ENCODE peak calls at places on chromosomes 5 and 9, in ten cellular contexts. One of them, this sample, is unnamed.

GRCh38 chr5:14321936-14322335 is 178.8 kb downstream of the TRIO start:
- DNase-seq in mucosa of descending colon: no peak
- DNase-seq in CD8-positive, alpha-beta T cell: no peak
- DNase-seq in OCI-LY7: no peak
- DNase-seq in GM12878: no peak
- DNase-seq in HCT116: no peak
- DNase-seq in ascending aorta: no peak
- DNase-seq in endothelial cell of umbilical vein: no peak
- DNase-seq in mammary epithelial cell: no peak
- DNase-seq in testis: no peak
- DNase-seq in this sample: no peak

GRCh38 chr5:40570408-40571129 is 109.1 kb upstream of the PTGER4 start:
- DNase-seq in mucosa of descending colon: no peak
- DNase-seq in CD8-positive, alpha-beta T cell: no peak
- DNase-seq in OCI-LY7: peak; percentile 57
- DNase-seq in GM12878: peak; percentile 26
- DNase-seq in HCT116: no peak
- DNase-seq in ascending aorta: no peak
- DNase-seq in endothelial cell of umbilical vein: peak; percentile 73
- DNase-seq in mammary epithelial cell: peak; percentile 68
- DNase-seq in testis: no peak
- DNase-seq in this sample: peak; percentile 39

GRCh38 chr9:112065781-112066606 is 109.1 kb downstream of the SUSD1 start:
- DNase-seq in mucosa of descending colon: peak; percentile 71
- DNase-seq in CD8-positive, alpha-beta T cell: no peak
- DNase-seq in OCI-LY7: no peak
- DNase-seq in GM12878: no peak
- DNase-seq in HCT116: peak; percentile 91
- DNase-seq in ascending aorta: no peak
- DNase-seq in endothelial cell of umbilical vein: peak; percentile 53
- DNase-seq in mammary epithelial cell: peak; percentile 87
- DNase-seq in testis: no peak
- DNase-seq in this sample: no peak

GRCh38 chr5:140341591-140341990 is 4.8 kb downstream of the HBEGF start:
- DNase-seq in mucosa of descending colon: no peak
- DNase-seq in CD8-positive, alpha-beta T cell: no peak
- DNase-seq in OCI-LY7: no peak
- DNase-seq in GM12878: no peak
- DNase-seq in HCT116: no peak
- DNase-seq in ascending aorta: peak; percentile 58
- DNase-seq in endothelial cell of umbilical vein: no peak
- DNase-seq in mammary epithelial cell: peak; percentile 37
- DNase-seq in testis: no peak
- DNase-seq in this sample: no peak

GRCh38 chr9:129239946-129240490 is 62.0 kb upstream of the IER5L start:
- DNase-seq in mucosa of descending colon: peak; percentile 16
- DNase-seq in CD8-positive, alpha-beta T cell: no peak
- DNase-seq in OCI-LY7: no peak
- DNase-seq in GM12878: no peak
- DNase-seq in HCT116: no peak
- DNase-seq in ascending aorta: peak; percentile 2
- DNase-seq in endothelial cell of umbilical vein: no peak
- DNase-seq in mammary epithelial cell: no peak
- DNase-seq in testis: no peak
- DNase-seq in this sample: no peak

GRCh38 chr5:153147891-153148623 is 342.4 kb upstream of the GRIA1 start:
- DNase-seq in mucosa of descending colon: no peak
- DNase-seq in CD8-positive, alpha-beta T cell: no peak
- DNase-seq in OCI-LY7: peak; percentile 39
- DNase-seq in GM12878: no peak
- DNase-seq in HCT116: no peak
- DNase-seq in ascending aorta: no peak
- DNase-seq in endothelial cell of umbilical vein: no peak
- DNase-seq in mammary epithelial cell: peak; percentile 78
- DNase-seq in testis: peak; percentile 54
- DNase-seq in this sample: no peak

GRCh38 chr5:171965740-171966139 is 40.7 kb downstream of the FBXW11 start:
- DNase-seq in mucosa of descending colon: no peak
- DNase-seq in CD8-positive, alpha-beta T cell: no peak
- DNase-seq in OCI-LY7: peak; percentile 10
- DNase-seq in GM12878: no peak
- DNase-seq in HCT116: no peak
- DNase-seq in ascending aorta: no peak
- DNase-seq in endothelial cell of umbilical vein: peak; percentile 19
- DNase-seq in mammary epithelial cell: no peak
- DNase-seq in testis: no peak
- DNase-seq in this sample: no peak

GRCh38 chr5:157816682-157817268 is 42.2 kb downstream of the CLINT1 start:
- DNase-seq in mucosa of descending colon: no peak
- DNase-seq in CD8-positive, alpha-beta T cell: no peak
- DNase-seq in OCI-LY7: peak; percentile 54
- DNase-seq in GM12878: no peak
- DNase-seq in HCT116: no peak
- DNase-seq in ascending aorta: no peak
- DNase-seq in endothelial cell of umbilical vein: peak; percentile 40
- DNase-seq in mammary epithelial cell: no peak
- DNase-seq in testis: no peak
- DNase-seq in this sample: no peak

GRCh38 chr5:40401281-40401680 is 278.4 kb upstream of the PTGER4 start:
- DNase-seq in mucosa of descending colon: no peak
- DNase-seq in CD8-positive, alpha-beta T cell: no peak
- DNase-seq in OCI-LY7: no peak
- DNase-seq in GM12878: no peak
- DNase-seq in HCT116: no peak
- DNase-seq in ascending aorta: no peak
- DNase-seq in endothelial cell of umbilical vein: no peak
- DNase-seq in mammary epithelial cell: no peak
- DNase-seq in testis: no peak
- DNase-seq in this sample: no peak

GRCh38 chr9:80320916-80321315 is 749.2 kb downstream of the TLE4 start:
- DNase-seq in mucosa of descending colon: no peak
- DNase-seq in CD8-positive, alpha-beta T cell: no peak
- DNase-seq in OCI-LY7: no peak
- DNase-seq in GM12878: no peak
- DNase-seq in HCT116: no peak
- DNase-seq in ascending aorta: no peak
- DNase-seq in endothelial cell of umbilical vein: no peak
- DNase-seq in mammary epithelial cell: peak; percentile 50
- DNase-seq in testis: no peak
- DNase-seq in this sample: no peak

GRCh38 chr9:18296702-18297531 is 177.0 kb upstream of the ADAMTSL1 start:
- DNase-seq in mucosa of descending colon: no peak
- DNase-seq in CD8-positive, alpha-beta T cell: no peak
- DNase-seq in OCI-LY7: no peak
- DNase-seq in GM12878: no peak
- DNase-seq in HCT116: no peak
- DNase-seq in ascending aorta: no peak
- DNase-seq in endothelial cell of umbilical vein: peak; percentile 76
- DNase-seq in mammary epithelial cell: peak; percentile 74
- DNase-seq in testis: no peak
- DNase-seq in this sample: no peak

GRCh38 chr9:93501406-93501805 is 48.0 kb upstream of the FAM120AOS start:
- DNase-seq in mucosa of descending colon: no peak
- DNase-seq in CD8-positive, alpha-beta T cell: no peak
- DNase-seq in OCI-LY7: peak; percentile 10
- DNase-seq in GM12878: no peak
- DNase-seq in HCT116: no peak
- DNase-seq in ascending aorta: no peak
- DNase-seq in endothelial cell of umbilical vein: peak; percentile 58
- DNase-seq in mammary epithelial cell: peak; percentile 18
- DNase-seq in testis: no peak
- DNase-seq in this sample: no peak

GRCh38 chr5:43305948-43306563 is 7.2 kb downstream of the HMGCS1 start:
- DNase-seq in mucosa of descending colon: no peak
- DNase-seq in CD8-positive, alpha-beta T cell: no peak
- DNase-seq in OCI-LY7: peak; percentile 74
- DNase-seq in GM12878: peak; percentile 30
- DNase-seq in HCT116: peak; percentile 41
- DNase-seq in ascending aorta: no peak
- DNase-seq in endothelial cell of umbilical vein: peak; percentile 71
- DNase-seq in mammary epithelial cell: no peak
- DNase-seq in testis: peak; percentile 18
- DNase-seq in this sample: peak; percentile 20

GRCh38 chr9:68775003-68775730 is 70.1 kb downstream of the PIP5K1B start:
- DNase-seq in mucosa of descending colon: no peak
- DNase-seq in CD8-positive, alpha-beta T cell: no peak
- DNase-seq in OCI-LY7: no peak
- DNase-seq in GM12878: no peak
- DNase-seq in HCT116: no peak
- DNase-seq in ascending aorta: peak; percentile 9
- DNase-seq in endothelial cell of umbilical vein: no peak
- DNase-seq in mammary epithelial cell: peak; percentile 32
- DNase-seq in testis: no peak
- DNase-seq in this sample: no peak

DNA sequence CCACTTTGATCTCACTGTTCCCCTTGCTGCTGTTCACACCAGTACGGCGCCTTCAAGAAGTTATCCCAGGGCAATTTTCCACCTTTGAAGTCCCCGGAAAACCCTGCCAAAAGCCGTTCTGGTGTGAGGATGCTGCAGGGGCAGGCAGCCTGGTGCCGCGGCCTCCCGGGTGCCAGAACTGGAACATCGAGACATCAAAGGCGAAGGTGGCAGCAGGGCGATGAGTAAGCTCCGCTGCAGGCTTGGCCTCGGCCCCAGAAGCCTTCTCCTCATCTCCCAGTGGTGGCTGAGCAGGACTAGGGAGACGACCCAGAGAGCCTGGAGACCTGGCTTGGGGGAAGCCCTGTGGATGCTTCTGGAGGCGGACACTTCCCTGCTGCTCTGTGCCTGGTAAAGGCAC is 115.3 kb upstream of the MSX2 start:
- DNase-seq in mucosa of descending colon: no peak
- DNase-seq in CD8-positive, alpha-beta T cell: no peak
- DNase-seq in OCI-LY7: no peak
- DNase-seq in GM12878: no peak
- DNase-seq in HCT116: peak; percentile 77
- DNase-seq in ascending aorta: no peak
- DNase-seq in endothelial cell of umbilical vein: no peak
- DNase-seq in mammary epithelial cell: no peak
- DNase-seq in testis: no peak
- DNase-seq in this sample: no peak
- H3K4me3 ChIP-seq in mucosa of descending colon: no peak overlapping the region
- H3K4me3 ChIP-seq in CD8-positive, alpha-beta T cell: no peak overlapping the region
- H3K4me3 ChIP-seq in OCI-LY7: no peak overlapping the region
- H3K4me3 ChIP-seq in GM12878: no peak overlapping the region
- H3K4me3 ChIP-seq in HCT116: peak overlapping the region; percentile 40
- H3K4me3 ChIP-seq in ascending aorta: peak overlapping the region; percentile 21
- H3K4me3 ChIP-seq in endothelial cell of umbilical vein: no peak overlapping the region
- H3K4me3 ChIP-seq in mammary epithelial cell: no peak overlapping the region
- H3K4me3 ChIP-seq in testis: no peak overlapping the region
- H3K4me3 ChIP-seq in this sample: no peak overlapping the region

DNA sequence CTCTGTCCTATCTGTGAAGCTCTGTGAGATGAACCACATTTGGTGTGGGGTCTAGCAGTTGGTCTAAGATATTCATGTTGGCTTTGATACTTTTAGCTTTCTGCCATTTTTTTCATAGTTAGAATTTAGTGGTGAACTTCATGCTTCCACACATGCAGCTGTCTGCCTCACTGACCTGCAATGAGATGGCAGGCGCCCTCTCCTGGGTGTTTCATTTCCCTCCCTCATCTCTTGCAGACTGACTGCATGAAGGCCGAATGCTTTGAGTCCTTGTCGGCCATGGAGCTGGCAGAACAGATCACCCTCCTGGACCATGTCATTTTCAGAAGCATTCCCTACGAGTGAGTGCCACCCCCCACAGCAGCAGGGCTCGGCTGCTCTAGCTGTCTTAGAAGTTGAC is 26.1 kb upstream of the CKMT2 start:
- DNase-seq in mucosa of descending colon: no peak
- DNase-seq in CD8-positive, alpha-beta T cell: no peak
- DNase-seq in OCI-LY7: peak; percentile 13
- DNase-seq in GM12878: no peak
- DNase-seq in HCT116: no peak
- DNase-seq in ascending aorta: no peak
- DNase-seq in endothelial cell of umbilical vein: no peak
- DNase-seq in mammary epithelial cell: no peak
- DNase-seq in testis: no peak
- DNase-seq in this sample: no peak
- TF ChIP-seq CTCF in mucosa of descending colon: no peak
- TF ChIP-seq CTCF in CD8-positive, alpha-beta T cell: no peak
- TF ChIP-seq CTCF in OCI-LY7: peak; percentile 55
- TF ChIP-seq CTCF in GM12878: peak; percentile 31
- TF ChIP-seq CTCF in HCT116: peak; percentile 35
- TF ChIP-seq CTCF in ascending aorta: no peak
- TF ChIP-seq CTCF in endothelial cell of umbilical vein: no peak
- TF ChIP-seq CTCF in mammary epithelial cell: no peak
- TF ChIP-seq CTCF in testis: no peak
- TF ChIP-seq CTCF in this sample: peak; percentile 55

GRCh38 chr5:177231479-177232250 is 71.9 kb downstream of the RAB24 start:
- DNase-seq in mucosa of descending colon: no peak
- DNase-seq in CD8-positive, alpha-beta T cell: no peak
- DNase-seq in OCI-LY7: no peak
- DNase-seq in GM12878: no peak
- DNase-seq in HCT116: no peak
- DNase-seq in ascending aorta: no peak
- DNase-seq in endothelial cell of umbilical vein: no peak
- DNase-seq in mammary epithelial cell: no peak
- DNase-seq in testis: no peak
- DNase-seq in this sample: no peak
- H3K36me3 ChIP-seq in mucosa of descending colon: no peaks in the 10 kb centered on the region
- H3K36me3 ChIP-seq in CD8-positive, alpha-beta T cell: peaks cover 4% of the 10 kb centered on the region
- H3K36me3 ChIP-seq in OCI-LY7: peaks cover 41% of the 10 kb centered on the region
- H3K36me3 ChIP-seq in GM12878: peaks cover 3% of the 10 kb centered on the region
- H3K36me3 ChIP-seq in HCT116: peaks cover 3% of the 10 kb centered on the region
- H3K36me3 ChIP-seq in ascending aorta: peaks cover 6% of the 10 kb centered on the region
- H3K36me3 ChIP-seq in endothelial cell of umbilical vein: peaks cover 1% of the 10 kb centered on the region
- H3K36me3 ChIP-seq in mammary epithelial cell: peaks cover 8% of the 10 kb centered on the region
- H3K36me3 ChIP-seq in testis: no peaks in the 10 kb centered on the region
- H3K36me3 ChIP-seq in this sample: no peaks in the 10 kb centered on the region

GRCh38 chr9:27412081-27412480 is 112.0 kb upstream of the IFNK start:
- DNase-seq in mucosa of descending colon: no peak
- DNase-seq in CD8-positive, alpha-beta T cell: no peak
- DNase-seq in OCI-LY7: no peak
- DNase-seq in GM12878: no peak
- DNase-seq in HCT116: no peak
- DNase-seq in ascending aorta: no peak
- DNase-seq in endothelial cell of umbilical vein: no peak
- DNase-seq in mammary epithelial cell: no peak
- DNase-seq in testis: no peak
- DNase-seq in this sample: no peak

GRCh38 chr9:27414215-27414731 is 109.8 kb upstream of the IFNK start:
- DNase-seq in mucosa of descending colon: no peak
- DNase-seq in CD8-positive, alpha-beta T cell: no peak
- DNase-seq in OCI-LY7: no peak
- DNase-seq in GM12878: no peak
- DNase-seq in HCT116: no peak
- DNase-seq in ascending aorta: no peak
- DNase-seq in endothelial cell of umbilical vein: no peak
- DNase-seq in mammary epithelial cell: no peak
- DNase-seq in testis: peak; percentile 37
- DNase-seq in this sample: no peak

GRCh38 chr9:27408523-27408922 is 111.6 kb upstream of the EQTN start:
- DNase-seq in mucosa of descending colon: no peak
- DNase-seq in CD8-positive, alpha-beta T cell: no peak
- DNase-seq in OCI-LY7: no peak
- DNase-seq in GM12878: no peak
- DNase-seq in HCT116: no peak
- DNase-seq in ascending aorta: no peak
- DNase-seq in endothelial cell of umbilical vein: no peak
- DNase-seq in mammary epithelial cell: no peak
- DNase-seq in testis: no peak
- DNase-seq in this sample: no peak

GRCh38 chr9:27413507-27414214 is 110.4 kb upstream of the IFNK start:
- DNase-seq in mucosa of descending colon: no peak
- DNase-seq in CD8-positive, alpha-beta T cell: no peak
- DNase-seq in OCI-LY7: no peak
- DNase-seq in GM12878: no peak
- DNase-seq in HCT116: no peak
- DNase-seq in ascending aorta: no peak
- DNase-seq in endothelial cell of umbilical vein: no peak
- DNase-seq in mammary epithelial cell: no peak
- DNase-seq in testis: no peak
- DNase-seq in this sample: no peak

GRCh38 chr9:27412963-27413362 is 111.1 kb upstream of the IFNK start:
- DNase-seq in mucosa of descending colon: no peak
- DNase-seq in CD8-positive, alpha-beta T cell: no peak
- DNase-seq in OCI-LY7: no peak
- DNase-seq in GM12878: no peak
- DNase-seq in HCT116: no peak
- DNase-seq in ascending aorta: no peak
- DNase-seq in endothelial cell of umbilical vein: no peak
- DNase-seq in mammary epithelial cell: no peak
- DNase-seq in testis: peak; percentile 41
- DNase-seq in this sample: no peak
- H3K4me3 ChIP-seq in mucosa of descending colon: no peak overlapping the region
- H3K4me3 ChIP-seq in CD8-positive, alpha-beta T cell: no peak overlapping the region
- H3K4me3 ChIP-seq in OCI-LY7: no peak overlapping the region
- H3K4me3 ChIP-seq in GM12878: no peak overlapping the region
- H3K4me3 ChIP-seq in HCT116: no peak overlapping the region
- H3K4me3 ChIP-seq in ascending aorta: peak overlapping the region; percentile 54
- H3K4me3 ChIP-seq in endothelial cell of umbilical vein: no peak overlapping the region
- H3K4me3 ChIP-seq in mammary epithelial cell: no peak overlapping the region
- H3K4me3 ChIP-seq in testis: no peak overlapping the region
- H3K4me3 ChIP-seq in this sample: no peak overlapping the region

This sample was measured in GM06990.